ENCODE peak calls at places on chromosomes 7 and 10, in five cellular contexts. One of them, this sample, is unnamed.

GRCh38 chr10:62926407-62926806 is 110.2 kb upstream of the EGR2 start:
- DNase-seq in PC-3: no peak
- DNase-seq in K562: no peak
- DNase-seq in HCT116: no peak
- DNase-seq in IMR-90: no peak
- DNase-seq in this sample: no peak

GRCh38 chr7:28055161-28055544 is 125.4 kb downstream of the JAZF1 start:
- DNase-seq in PC-3: peak; percentile 43
- DNase-seq in K562: no peak
- DNase-seq in HCT116: no peak
- DNase-seq in IMR-90: peak; percentile 37
- DNase-seq in this sample: no peak

GRCh38 chr7:132393789-132394261 is 182.4 kb downstream of the PLXNA4 start:
- DNase-seq in PC-3: no peak
- DNase-seq in K562: no peak
- DNase-seq in HCT116: no peak
- DNase-seq in IMR-90: no peak
- DNase-seq in this sample: no peak

GRCh38 chr10:117134084-117135025 is 3.7 kb downstream of the VAX1 start:
- DNase-seq in PC-3: no peak
- DNase-seq in K562: no peak
- DNase-seq in HCT116: no peak
- DNase-seq in IMR-90: no peak
- DNase-seq in this sample: peak; percentile 82

GRCh38 chr10:96341219-96342182 is 17.3 kb downstream of the OPALIN start:
- DNase-seq in PC-3: no peak
- DNase-seq in K562: no peak
- DNase-seq in HCT116: no peak
- DNase-seq in IMR-90: no peak
- DNase-seq in this sample: peak; percentile 85

GRCh38 chr10:71486465-71487114 is 89.9 kb downstream of the CDH23 start:
- DNase-seq in PC-3: peak; percentile 50
- DNase-seq in K562: peak; percentile 82
- DNase-seq in HCT116: peak; percentile 36
- DNase-seq in IMR-90: peak; percentile 2
- DNase-seq in this sample: peak; percentile 92

GRCh38 chr7:17131060-17131345 is 167.4 kb upstream of the AHR start:
- DNase-seq in PC-3: no peak
- DNase-seq in K562: no peak
- DNase-seq in HCT116: no peak
- DNase-seq in IMR-90: peak; percentile 31
- DNase-seq in this sample: peak; percentile 16

GRCh38 chr7:22480523-22481075 is 19.4 kb downstream of the STEAP1B start:
- DNase-seq in PC-3: no peak
- DNase-seq in K562: no peak
- DNase-seq in HCT116: no peak
- DNase-seq in IMR-90: no peak
- DNase-seq in this sample: no peak

GRCh38 chr10:3766046-3766761 is 18.8 kb downstream of the KLF6 start:
- DNase-seq in PC-3: peak; percentile 59
- DNase-seq in K562: no peak
- DNase-seq in HCT116: no peak
- DNase-seq in IMR-90: peak; percentile 70
- DNase-seq in this sample: no peak

GRCh38 chr10:103692421-103693069 is 162.8 kb downstream of the SH3PXD2A start:
- DNase-seq in PC-3: no peak
- DNase-seq in K562: peak; percentile 25
- DNase-seq in HCT116: no peak
- DNase-seq in IMR-90: no peak
- DNase-seq in this sample: peak; percentile 62

GRCh38 chr10:8058274-8059111 is 4.0 kb downstream of the GATA3 start:
- DNase-seq in PC-3: no peak
- DNase-seq in K562: no peak
- DNase-seq in HCT116: no peak
- DNase-seq in IMR-90: no peak
- DNase-seq in this sample: no peak

GRCh38 chr10:128095753-128096469 is 30.3 kb downstream of the MKI67 start:
- DNase-seq in PC-3: no peak
- DNase-seq in K562: no peak
- DNase-seq in HCT116: no peak
- DNase-seq in IMR-90: no peak
- DNase-seq in this sample: no peak

GRCh38 chr7:151251328-151251925 is 2.9 kb upstream of the SMARCD3 start:
- DNase-seq in PC-3: no peak
- DNase-seq in K562: peak; percentile 68
- DNase-seq in HCT116: no peak
- DNase-seq in IMR-90: peak; percentile 66
- DNase-seq in this sample: no peak
- H3K4me2 ChIP-seq in PC-3: peak overlapping the region; percentile 70
- H3K4me2 ChIP-seq in K562: peak overlapping the region; percentile 22
- H3K4me2 ChIP-seq in HCT116: peak overlapping the region; percentile 87
- H3K4me2 ChIP-seq in IMR-90: peak overlapping the region; percentile 71
- H3K4me2 ChIP-seq in this sample: peak overlapping the region; percentile 99

DNA sequence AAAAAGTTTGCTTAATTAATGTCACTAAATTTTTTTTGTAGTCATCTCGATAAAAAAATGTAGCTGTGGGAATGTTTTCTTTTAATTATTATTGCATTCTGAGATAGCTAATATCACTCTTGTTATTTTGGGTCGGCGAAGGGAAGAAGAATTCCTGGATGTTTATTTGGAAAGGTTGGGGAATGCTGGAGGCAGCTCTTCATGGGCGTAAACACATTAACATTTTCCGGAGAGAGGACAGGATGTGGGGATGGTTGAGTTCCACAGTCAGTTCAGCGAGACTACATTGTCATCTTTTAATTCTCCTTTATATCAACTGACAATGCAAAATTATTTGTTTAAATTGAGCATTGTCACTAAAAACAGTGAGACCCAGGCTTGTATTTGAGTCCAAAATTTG is 72.5 kb downstream of the RAMP3 start:
- DNase-seq in PC-3: no peak
- DNase-seq in K562: no peak
- DNase-seq in HCT116: no peak
- DNase-seq in IMR-90: no peak
- DNase-seq in this sample: no peak
- H3K9ac ChIP-seq in PC-3: no peak overlapping the region
- H3K9ac ChIP-seq in K562: no peak overlapping the region
- H3K9ac ChIP-seq in HCT116: no peak overlapping the region
- H3K9ac ChIP-seq in IMR-90: no peak overlapping the region
- H3K9ac ChIP-seq in this sample: no peak overlapping the region

GRCh38 chr7:100803398-100804161 is 23.7 kb downstream of the EPHB4 start:
- DNase-seq in PC-3: peak; percentile 87
- DNase-seq in K562: peak; percentile 80
- DNase-seq in HCT116: no peak
- DNase-seq in IMR-90: peak; percentile 83
- DNase-seq in this sample: peak; percentile 84
- H2AFZ ChIP-seq in PC-3: peak overlapping the region; percentile 59
- H2AFZ ChIP-seq in K562: no peak overlapping the region
- H2AFZ ChIP-seq in HCT116: no peak overlapping the region
- H2AFZ ChIP-seq in IMR-90: peak overlapping the region; percentile 69
- H2AFZ ChIP-seq in this sample: no peak overlapping the region

DNA sequence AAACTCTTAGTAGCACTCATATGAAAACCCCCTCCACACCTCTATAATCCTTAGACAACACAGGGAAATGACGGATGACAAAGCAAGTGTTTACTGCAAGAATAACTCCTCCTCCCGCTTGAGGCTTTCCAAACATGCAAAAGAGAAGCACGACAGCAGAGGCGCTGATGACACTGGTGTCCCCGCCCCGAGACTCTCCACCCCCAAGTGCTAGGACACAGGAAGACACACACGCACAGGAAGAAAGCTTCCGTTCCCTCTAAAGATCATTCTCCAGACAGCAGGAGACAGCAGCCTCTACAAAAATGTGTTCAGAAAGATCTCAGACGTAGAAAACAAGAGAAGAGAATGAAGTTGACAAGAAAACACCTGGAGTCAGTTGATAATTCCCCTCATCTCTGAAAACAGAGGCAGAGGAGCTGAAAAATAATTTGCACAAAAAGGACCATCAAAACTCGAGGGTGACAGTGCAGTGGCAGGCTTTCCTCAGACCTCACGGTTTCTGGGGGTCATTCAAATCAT is 90.2 kb downstream of the DLG5 start:
- DNase-seq in PC-3: peak; percentile 87
- DNase-seq in K562: peak; percentile 96
- DNase-seq in HCT116: no peak
- DNase-seq in IMR-90: peak; percentile 22
- DNase-seq in this sample: no peak
- H3K4me2 ChIP-seq in PC-3: peak overlapping the region; percentile 1
- H3K4me2 ChIP-seq in K562: peak overlapping the region; percentile 76
- H3K4me2 ChIP-seq in HCT116: no peak overlapping the region
- H3K4me2 ChIP-seq in IMR-90: no peak overlapping the region
- H3K4me2 ChIP-seq in this sample: no peak overlapping the region

DNA sequence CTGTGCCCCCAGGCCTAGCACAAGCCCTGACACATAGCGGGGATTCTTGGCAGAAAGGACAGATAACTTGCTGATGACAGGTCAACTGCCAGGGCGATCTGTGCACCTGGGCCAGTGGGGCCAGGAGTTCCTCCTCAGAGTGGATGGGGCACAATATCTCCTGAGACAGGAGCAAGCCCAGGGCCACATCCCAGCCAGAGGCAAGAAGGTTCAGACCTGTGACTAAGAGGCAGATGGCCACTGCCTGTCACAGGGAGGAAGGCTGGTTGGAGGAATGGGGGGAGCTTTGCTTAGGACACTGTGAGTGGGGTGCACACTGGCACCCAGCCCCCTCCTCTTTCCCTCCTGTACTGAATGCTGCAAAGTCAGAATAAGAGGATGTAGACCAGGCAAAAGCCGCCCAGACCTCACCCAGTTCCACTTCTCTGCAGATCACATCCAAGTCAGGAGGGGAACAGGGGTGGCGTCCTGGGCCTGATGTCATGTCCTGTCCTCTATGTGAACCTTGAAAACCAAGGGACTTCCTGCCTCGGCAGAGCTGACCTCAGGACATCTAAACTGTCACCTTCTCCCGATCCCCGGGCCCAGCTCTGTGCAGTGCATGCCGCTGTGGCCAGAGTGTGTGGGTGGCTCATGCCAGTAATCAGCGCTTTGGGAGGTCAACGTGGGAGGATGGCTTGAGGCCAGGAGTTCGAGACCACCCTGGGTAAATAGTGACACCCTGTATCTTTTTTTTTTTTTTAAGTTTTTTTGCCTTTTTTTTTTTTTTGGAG is 1.3 kb downstream of the GUSB start:
- DNase-seq in PC-3: peak; percentile 15
- DNase-seq in K562: peak; percentile 87
- DNase-seq in HCT116: no peak
- DNase-seq in IMR-90: no peak
- DNase-seq in this sample: no peak
- H3K9ac ChIP-seq in PC-3: peak overlapping the region; percentile 94
- H3K9ac ChIP-seq in K562: peak overlapping the region; percentile 84
- H3K9ac ChIP-seq in HCT116: peak overlapping the region; percentile 81
- H3K9ac ChIP-seq in IMR-90: no peak overlapping the region
- H3K9ac ChIP-seq in this sample: peak overlapping the region; percentile 82

DNA sequence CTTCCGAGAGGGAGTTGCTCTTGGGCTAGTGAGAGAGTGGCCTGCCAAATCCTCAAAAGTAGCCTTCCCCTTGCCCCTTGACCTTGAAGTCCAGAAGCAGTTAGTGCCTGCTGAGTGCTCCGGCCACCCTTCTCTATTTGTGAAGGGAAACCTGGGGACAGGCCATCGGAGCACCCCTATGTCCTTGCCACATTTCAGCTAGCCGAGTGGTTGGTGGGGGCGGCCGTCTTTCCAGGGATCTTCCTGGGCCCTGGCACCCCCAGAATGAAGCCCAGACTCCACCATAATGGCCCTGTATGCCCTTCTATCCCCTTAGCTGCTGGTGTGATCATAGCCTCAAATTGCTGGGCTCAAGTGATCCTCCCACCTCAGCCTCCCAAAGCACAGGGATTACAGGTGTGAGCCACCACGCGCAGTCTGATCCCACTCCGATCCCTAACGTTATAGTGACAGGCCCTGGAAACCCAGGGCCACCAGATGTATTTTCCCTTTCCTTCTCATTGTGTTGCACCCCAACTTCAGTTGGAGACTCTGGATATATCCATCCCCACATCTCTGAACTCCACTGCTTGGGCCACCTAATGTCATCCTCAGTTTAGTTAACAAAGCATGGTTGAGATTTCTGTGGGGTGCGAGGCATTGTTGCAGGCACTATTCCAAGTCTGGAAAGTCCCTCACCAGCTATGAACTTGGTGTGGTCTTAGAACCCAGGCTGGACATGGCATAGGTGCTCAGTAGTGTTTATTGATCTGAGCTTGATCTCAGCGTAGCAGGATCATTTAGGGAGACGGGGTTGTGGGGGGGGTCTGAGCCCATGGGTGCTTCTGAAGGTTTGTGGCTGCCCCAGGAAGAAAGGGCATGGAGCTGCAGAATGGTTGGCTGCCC is 1.6 kb downstream of the TSPAN14 start:
- DNase-seq in PC-3: no peak
- DNase-seq in K562: no peak
- DNase-seq in HCT116: no peak
- DNase-seq in IMR-90: no peak
- DNase-seq in this sample: no peak
- H2AFZ ChIP-seq in PC-3: no peak overlapping the region
- H2AFZ ChIP-seq in K562: no peak overlapping the region
- H2AFZ ChIP-seq in HCT116: no peak overlapping the region
- H2AFZ ChIP-seq in IMR-90: peak overlapping the region; percentile 91
- H2AFZ ChIP-seq in this sample: no peak overlapping the region

GRCh38 chr10:78205457-78205856 is 171.8 kb downstream of the RPS24 start:
- DNase-seq in PC-3: no peak
- DNase-seq in K562: no peak
- DNase-seq in HCT116: no peak
- DNase-seq in IMR-90: no peak
- DNase-seq in this sample: no peak
- H3K4me2 ChIP-seq in PC-3: no peak overlapping the region
- H3K4me2 ChIP-seq in K562: no peak overlapping the region
- H3K4me2 ChIP-seq in HCT116: no peak overlapping the region
- H3K4me2 ChIP-seq in IMR-90: no peak overlapping the region
- H3K4me2 ChIP-seq in this sample: no peak overlapping the region

DNA sequence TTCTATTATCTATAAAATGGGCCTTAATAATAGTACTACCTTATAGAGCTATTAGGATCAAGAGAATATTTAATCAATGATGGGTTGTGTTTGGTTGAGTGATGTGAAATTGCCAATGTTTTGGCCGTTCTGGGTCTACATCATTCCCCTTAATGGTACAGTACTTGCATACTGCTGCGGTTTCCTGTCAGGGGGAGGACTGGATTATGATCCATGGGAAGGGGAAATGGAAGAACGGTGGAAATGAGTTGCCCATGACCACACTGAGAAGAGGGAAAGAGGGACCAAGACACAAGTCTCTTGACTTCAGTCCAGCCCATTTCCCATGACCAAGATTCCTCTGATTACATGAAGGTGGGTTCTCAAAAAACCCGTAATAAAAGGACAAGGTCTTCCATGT is 999 bp upstream of the MRPS24 start:
- DNase-seq in PC-3: no peak
- DNase-seq in K562: no peak
- DNase-seq in HCT116: no peak
- DNase-seq in IMR-90: no peak
- DNase-seq in this sample: no peak
- H3K9ac ChIP-seq in PC-3: peak overlapping the region; percentile 88
- H3K9ac ChIP-seq in K562: no peak overlapping the region
- H3K9ac ChIP-seq in HCT116: no peak overlapping the region
- H3K9ac ChIP-seq in IMR-90: no peak overlapping the region
- H3K9ac ChIP-seq in this sample: no peak overlapping the region

DNA sequence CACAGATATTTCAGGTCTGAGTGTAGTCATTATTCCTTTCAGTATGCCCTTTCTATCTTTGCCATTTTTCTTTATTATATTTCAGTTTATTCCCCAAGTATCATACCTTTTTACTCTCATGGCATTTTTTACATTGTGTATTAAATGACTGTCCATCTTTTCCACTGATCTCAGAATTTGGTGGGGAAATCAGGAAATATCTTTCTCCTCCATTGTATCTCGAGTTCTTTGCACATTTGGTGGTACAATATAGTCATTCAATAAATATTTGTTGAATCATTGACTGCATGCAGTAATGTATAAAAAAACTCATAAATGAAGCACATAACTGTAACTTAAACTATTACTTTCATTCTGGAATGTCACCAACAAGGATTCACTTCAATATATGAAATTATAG is 354.7 kb downstream of the HGF start:
- DNase-seq in PC-3: peak; percentile 60
- DNase-seq in K562: no peak
- DNase-seq in HCT116: no peak
- DNase-seq in IMR-90: peak; percentile 58
- DNase-seq in this sample: no peak
- H2AFZ ChIP-seq in PC-3: no peak overlapping the region
- H2AFZ ChIP-seq in K562: no peak overlapping the region
- H2AFZ ChIP-seq in HCT116: peak overlapping the region; percentile 7
- H2AFZ ChIP-seq in IMR-90: no peak overlapping the region
- H2AFZ ChIP-seq in this sample: no peak overlapping the region

This sample was measured in neural progenitor cell.